ENCODE peak calls at places on chromosomes 4 and X, in nine cellular contexts. Y, X, J, H, S, G, B, U and N are unnamed samples.

GRCh38 chr4:21415728-21416127 is 532.8 kb downstream of the KCNIP4 start:
- DNase-seq in Y (no peak), B (no peak), S (no peak), X (no peak), U (no peak), G (no peak), J (no peak), H (no peak), N (no peak)

GRCh38 chrX:107721318-107721717 is 54.3 kb downstream of the TSC22D3 start:
- DNase-seq in Y (no peak), J (no peak), X (peak; percentile 2), G (no peak), H (no peak), U (peak; percentile 45), B (no peak), S (no peak), N (no peak)

GRCh38 chr4:113347245-113347644 is 297.8 kb downstream of the ANK2 start:
- DNase-seq in G (no peak), B (no peak), X (no peak), S (no peak), H (no peak), Y (no peak), U (no peak), J (no peak), N (no peak)

GRCh38 chr4:166277851-166278250 is 404.8 kb downstream of the TLL1 start:
- DNase-seq in S (no peak), H (no peak), U (no peak), J (no peak), B (no peak), X (no peak), G (no peak), Y (no peak), N (no peak)

GRCh38 chr4:183828125-183828524 is 77.0 kb upstream of the STOX2 start:
- DNase-seq in H (no peak), Y (no peak), J (no peak), X (no peak), S (no peak), B (no peak), U (peak; percentile 29), G (no peak), N (no peak)

GRCh38 chr4:79780129-79780528 is 292.9 kb downstream of the ANTXR2 start:
- DNase-seq in B (no peak), G (no peak), J (no peak), Y (no peak), X (no peak), H (no peak), S (no peak), U (no peak), N (no peak)

GRCh38 chr4:90445380-90445779 is 318.2 kb downstream of the CCSER1 start:
- DNase-seq in J (no peak), U (no peak), G (no peak), Y (no peak), S (no peak), X (no peak), H (no peak), B (no peak), N (no peak)

GRCh38 chrX:148298737-148299136 is 201.7 kb upstream of the AFF2 start:
- DNase-seq in G (no peak), Y (no peak), S (no peak), X (no peak), J (peak; percentile 33), U (no peak), B (no peak), H (no peak), N (no peak)

GRCh38 chrX:21993265-21993664 is 38.9 kb upstream of the PHEX start:
- DNase-seq in X (no peak), B (no peak), Y (no peak), G (no peak), J (no peak), S (no peak), H (no peak), U (peak; percentile 12), N (no peak)

GRCh38 chr4:128700659-128701350 is 108.7 kb upstream of the JADE1 start:
- DNase-seq in B (no peak), U (no peak), G (no peak), H (no peak), J (no peak), X (no peak), Y (no peak), S (no peak), N (no peak)

GRCh38 chr4:25312496-25313193 is at the start of gene ZCCHC4:
- DNase-seq in S (peak; percentile 81), J (peak; percentile 88), Y (peak; percentile 83), G (peak; percentile 91), U (peak; percentile 92), B (peak; percentile 96), X (peak; percentile 85), H (peak; percentile 66), N (peak; percentile 95)

GRCh38 chr4:76658231-76659102 is 223.4 kb downstream of the SHROOM3 start:
- DNase-seq in S (no peak), B (no peak), X (no peak), Y (no peak), H (peak; percentile 79), G (no peak), J (peak; percentile 87), U (no peak), N (no peak)

GRCh38 chr4:151669990-151670389 is 90.8 kb downstream of the GATB start:
- DNase-seq in Y (no peak), H (no peak), G (no peak), X (no peak), J (no peak), S (no peak), B (no peak), U (no peak), N (no peak)

GRCh38 chrX:45801554-45801953 is 600.9 kb upstream of the DIPK2B start:
- DNase-seq in X (no peak), H (no peak), J (peak; percentile 65), Y (no peak), G (no peak), B (no peak), U (no peak), S (peak; percentile 45), N (peak; percentile 37)

GRCh38 chrX:13167444-13168207 is 123.2 kb upstream of the FAM9C start:
- DNase-seq in H (peak; percentile 21), S (no peak), B (no peak), X (no peak), U (no peak), J (peak; percentile 64), G (peak; percentile 36), Y (no peak), N (no peak)

GRCh38 chr4:10035130-10035529 is 13.8 kb upstream of the SLC2A9 start:
- DNase-seq in Y (no peak), H (no peak), X (no peak), S (no peak), U (no peak), J (no peak), G (no peak), B (no peak), N (peak; percentile 59)

GRCh38 chr4:17324431-17324830 is 187.5 kb downstream of the QDPR start:
- DNase-seq in S (no peak), J (peak; percentile 64), X (no peak), H (no peak), Y (no peak), B (peak; percentile 51), U (peak; percentile 11), G (peak; percentile 47), N (peak; percentile 7)

GRCh38 chrX:318068-318738 is 393 bp downstream of the GTPBP6 start:
- DNase-seq in H (peak; percentile 92), J (peak; percentile 97), S (peak; percentile 100), U (peak; percentile 99), X (no peak), B (peak; percentile 96), Y (peak; percentile 90), G (no peak), N (peak; percentile 99)

GRCh38 chr4:150379454-150379853 is 202.5 kb upstream of the MAB21L2 start:
- DNase-seq in H (no peak), X (no peak), J (peak; percentile 82), G (no peak), B (no peak), U (no peak), S (no peak), Y (no peak), N (no peak)

GRCh38 chr4:168304744-168305459 is 13.7 kb downstream of the DDX60 start:
- DNase-seq in X (no peak), H (peak; percentile 24), Y (no peak), G (peak; percentile 37), U (no peak), S (peak; percentile 60), J (peak; percentile 75), B (no peak), N (no peak)

GRCh38 chr4:110620352-110621327 is 2.2 kb downstream of the PITX2 start:
- DNase-seq in J (no peak), G (no peak), U (peak; percentile 51), S (no peak), H (no peak), B (no peak), Y (no peak), X (no peak), N (peak; percentile 86)

GRCh38 chr4:40514409-40515025 is 115.1 kb downstream of the RBM47 start:
- DNase-seq in X (no peak), S (no peak), U (peak; percentile 87), Y (no peak), J (no peak), G (peak; percentile 5), B (no peak), H (no peak), N (peak; percentile 94)

GRCh38 chr4:121936101-121936500 is 15.8 kb downstream of the TRPC3 start:
- DNase-seq in X (no peak), H (no peak), Y (no peak), G (no peak), S (no peak), U (no peak), B (no peak), J (no peak), N (no peak)

GRCh38 chr4:183968931-183969330 is 63.8 kb downstream of the STOX2 start:
- DNase-seq in J (no peak), H (no peak), B (no peak), U (no peak), Y (no peak), X (no peak), G (no peak), S (no peak), N (no peak)

GRCh38 chr4:61468091-61468720 is 268.1 kb downstream of the ADGRL3 start:
- DNase-seq in G (no peak), U (no peak), Y (no peak), H (no peak), J (peak; percentile 49), S (no peak), X (no peak), B (no peak), N (no peak)